ENCODE peak calls at places on chromosome 21, in six cellular contexts. U is stimulated activated CD4-positive, alpha-beta T cell treated with anti-CD3 and anti-CD28 coated beads, Interleukin-15, amount 100 ng/mL, for 1 hour; I is COLO829; Z is H7; R is activated naive CD8-positive, alpha-beta T cell treated with anti-CD3 and anti-CD28 coated beads, Interleukin-2, amount 50 U/mL, for 16 hours; A is fibroblast of lung. V is an unnamed sample.

GRCh38 chr21:32426592-32427051 is 14.1 kb downstream of the EVA1C start:
- DNase-seq in U (no peak), I (peak; percentile 77), Z (no peak), R (no peak), A (peak; percentile 19), V (no peak)

GRCh38 chr21:22355949-22356348 is 1357.7 kb downstream of the NCAM2 start:
- DNase-seq in U (no peak), I (no peak), Z (no peak), R (no peak), A (no peak), V (no peak)

GRCh38 chr21:46406001-46406400 is 52.7 kb upstream of the DIP2A start:
- DNase-seq in U (no peak), I (no peak), Z (no peak), R (no peak), A (no peak), V (no peak)

GRCh38 chr21:29633766-29634165 is 306.0 kb downstream of the GRIK1 start:
- DNase-seq in U (no peak), I (no peak), Z (no peak), R (no peak), A (no peak), V (no peak)

GRCh38 chr21:20882462-20883415 is 115.5 kb upstream of the NCAM2 start:
- DNase-seq in U (no peak), I (peak; percentile 9), Z (peak; percentile 24), R (no peak), A (peak; percentile 53), V (peak; percentile 66)

GRCh38 chr21:42172596-42173483 is 46.1 kb upstream of the ABCG1 start:
- DNase-seq in U (no peak), I (no peak), Z (no peak), R (no peak), A (no peak), V (no peak)

GRCh38 chr21:36699546-36700294 is 805 bp downstream of the SIM2 start:
- DNase-seq in U (no peak), I (no peak), Z (peak; percentile 77), R (no peak), A (no peak), V (no peak)

GRCh38 chr21:26835714-26836265 is 9.4 kb downstream of the ADAMTS1 start:
- DNase-seq in U (no peak), I (no peak), Z (no peak), R (no peak), A (no peak), V (no peak)

GRCh38 chr21:36104306-36105300 is 30.3 kb upstream of the CBR3 start:
- DNase-seq in U (peak; percentile 44), I (no peak), Z (peak; percentile 43), R (peak; percentile 51), A (peak; percentile 53), V (peak; percentile 63)

GRCh38 chr21:45366931-45367401 is 38.0 kb upstream of the COL18A1 start:
- DNase-seq in U (no peak), I (peak; percentile 59), Z (peak; percentile 77), R (no peak), A (peak; percentile 99), V (no peak)

GRCh38 chr21:42150458-42151085 is 68.4 kb upstream of the ABCG1 start:
- DNase-seq in U (no peak), I (no peak), Z (no peak), R (no peak), A (no peak), V (no peak)

GRCh38 chr21:33895356-33895755 is 20.2 kb downstream of the ATP5PO start:
- DNase-seq in U (no peak), I (no peak), Z (no peak), R (no peak), A (no peak), V (no peak)

GRCh38 chr21:39314155-39315027 is 959 bp upstream of the BRWD1 start:
- DNase-seq in U (peak; percentile 19), I (peak; percentile 16), Z (peak; percentile 84), R (peak; percentile 5), A (peak; percentile 64), V (peak; percentile 58)

GRCh38 chr21:46454142-46454541 is 4.5 kb upstream of the DIP2A start:
- DNase-seq in U (no peak), I (no peak), Z (no peak), R (no peak), A (no peak), V (no peak)

GRCh38 chr21:32726742-32727477 is 903 bp downstream of the SYNJ1 start:
- DNase-seq in U (no peak), I (peak; percentile 8), Z (peak; percentile 18), R (no peak), A (peak; percentile 20), V (peak; percentile 56)

GRCh38 chr21:42827588-42827987 is 51.8 kb downstream of the WDR4 start:
- DNase-seq in U (no peak), I (no peak), Z (no peak), R (no peak), A (no peak), V (no peak)

GRCh38 chr21:44020551-44020950 is 8.4 kb downstream of the TRAPPC10 start:
- DNase-seq in U (no peak), I (no peak), Z (no peak), R (no peak), A (no peak), V (no peak)

GRCh38 chr21:42651515-42652401 is 1.7 kb upstream of the PDE9A start:
- DNase-seq in U (no peak), I (no peak), Z (peak; percentile 46), R (no peak), A (no peak), V (no peak)

GRCh38 chr21:36425286-36425685 is 40.1 kb downstream of the CHAF1B start:
- DNase-seq in U (no peak), I (no peak), Z (no peak), R (no peak), A (peak; percentile 43), V (no peak)

GRCh38 chr21:36725793-36726386 is 27.0 kb downstream of the SIM2 start:
- DNase-seq in U (no peak), I (no peak), Z (no peak), R (no peak), A (no peak), V (no peak)

GRCh38 chr21:46598563-46599250 is 6.2 kb downstream of the S100B start:
- DNase-seq in U (no peak), I (no peak), Z (no peak), R (no peak), A (no peak), V (no peak)

GRCh38 chr21:36640260-36641244 is 58.4 kb upstream of the SIM2 start:
- DNase-seq in U (no peak), I (no peak), Z (peak; percentile 53), R (no peak), A (no peak), V (peak; percentile 99)

GRCh38 chr21:16767201-16767600 is 745.6 kb upstream of the CXADR start:
- DNase-seq in U (no peak), I (no peak), Z (no peak), R (no peak), A (no peak), V (no peak)

GRCh38 chr21:43885721-43886120 is 20.7 kb downstream of the AGPAT3 start:
- DNase-seq in U (no peak), I (no peak), Z (no peak), R (no peak), A (no peak), V (no peak)

GRCh38 chr21:17612023-17612564 is 607 bp downstream of the BTG3 start:
- DNase-seq in U (peak; percentile 13), I (no peak), Z (peak; percentile 72), R (no peak), A (peak; percentile 40), V (peak; percentile 41)

GRCh38 chr21:16082038-16082816 is 352.4 kb downstream of the USP25 start:
- DNase-seq in U (no peak), I (peak; percentile 5), Z (no peak), R (no peak), A (peak; percentile 59), V (peak; percentile 33)

GRCh38 chr21:41602511-41602910 is 94.6 kb upstream of the TMPRSS2 start:
- DNase-seq in U (no peak), I (no peak), Z (no peak), R (no peak), A (no peak), V (no peak)

GRCh38 chr21:30072496-30072895 is 94.1 kb downstream of the CLDN17 start:
- DNase-seq in U (no peak), I (peak; percentile 30), Z (peak; percentile 22), R (no peak), A (no peak), V (peak; percentile 53)

GRCh38 chr21:44094832-44095231 is 12.4 kb upstream of the PWP2 start:
- DNase-seq in U (no peak), I (no peak), Z (no peak), R (no peak), A (no peak), V (no peak)

GRCh38 chr21:26800455-26801454 is 44.5 kb downstream of the ADAMTS1 start:
- DNase-seq in U (no peak), I (no peak), Z (no peak), R (no peak), A (peak; percentile 74), V (no peak)

GRCh38 chr21:45821315-45822001 is 160.1 kb upstream of the COL6A1 start:
- DNase-seq in U (no peak), I (no peak), Z (no peak), R (no peak), A (no peak), V (no peak)

V was measured in A673.